ENCODE peak calls at places on chromosomes 16 and 17, in four cellular contexts. L is B cell; Y is A673; I is stimulated activated CD8-positive, alpha-beta memory T cell treated with anti-CD3 and anti-CD28 coated beads, Interleukin-7, amount 100 ng/mL, for 4 hours. Z is an unnamed sample.

GRCh38 chr17:9907883-9908648 is 3.0 kb upstream of the RCVRN start:
- DNase-seq in I (no peak), Y (no peak), L (no peak), Z (no peak)

GRCh38 chr16:56201030-56201429 is 9.7 kb downstream of the GNAO1 start:
- DNase-seq in Y (no peak), L (no peak), I (no peak), Z (no peak)

GRCh38 chr17:40551874-40552768 is 13.2 kb downstream of the CCR7 start:
- DNase-seq in Y (no peak), I (no peak), L (peak; percentile 14), Z (peak; percentile 97)

GRCh38 chr16:56625943-56626654 is 518 bp downstream of the MT1E start:
- DNase-seq in L (no peak), I (no peak), Y (no peak), Z (no peak)

GRCh38 chr16:83338138-83338537 is 469.6 kb upstream of the HSBP1 start:
- DNase-seq in I (no peak), Y (no peak), L (no peak), Z (no peak)

GRCh38 chr16:17026600-17027242 is 444.0 kb downstream of the XYLT1 start:
- DNase-seq in Y (no peak), L (peak; percentile 22), I (peak; percentile 24), Z (no peak)

GRCh38 chr17:61317779-61318178 is 81.9 kb upstream of the TBX2 start:
- DNase-seq in I (no peak), Y (no peak), L (no peak), Z (no peak)

GRCh38 chr16:59067207-59067606 is 333.1 kb upstream of the GOT2 start:
- DNase-seq in Y (no peak), L (no peak), I (no peak), Z (no peak)

GRCh38 chr16:9297437-9298113 is 206.1 kb downstream of the HAPSTR1 start:
- DNase-seq in I (no peak), Y (peak; percentile 76), L (no peak), Z (no peak)

GRCh38 chr16:67441907-67442306 is 11.0 kb downstream of the HSD11B2 start:
- DNase-seq in Y (no peak), L (no peak), I (no peak), Z (no peak)

GRCh38 chr17:36534117-36534880 is at the start of gene MYO19:
- DNase-seq in Y (peak; percentile 70), I (peak; percentile 50), L (peak; percentile 71), Z (peak; percentile 86)

GRCh38 chr17:27921077-27921476 is 27.9 kb upstream of the LYRM9 start:
- DNase-seq in I (no peak), L (no peak), Y (no peak), Z (no peak)

GRCh38 chr17:81020767-81021497 is 14.0 kb upstream of the BAIAP2 start:
- DNase-seq in I (no peak), Y (no peak), L (peak; percentile 4), Z (no peak)

GRCh38 chr17:82396601-82397435 is 21.3 kb upstream of the HEXD start:
- DNase-seq in Y (peak; percentile 47), I (no peak), L (no peak), Z (peak; percentile 84)